ENCODE peak calls at places on chromosomes 3 and 15, in ten cellular contexts. D is iPS DF 6.9; N is LoVo; S is CD8-positive, alpha-beta T cell; Q is uterus; K is H9; L is memory B cell; B is endothelial cell; A is activated naive CD4-positive, alpha-beta T cell treated with anti-CD3 and anti-CD28 coated beads, Interleukin-2, amount 50 U/mL, for 16 hours; U is ureter. F is an unnamed sample.

GRCh38 chr3:59056706-59057105 is 6.9 kb upstream of the CFAP20DC start:
- DNase-seq in S (no peak), B (no peak), Q (no peak), N (no peak), D (no peak), A (no peak), U (no peak), L (no peak), K (no peak), F (no peak)

GRCh38 chr3:179801263-179801662 is 148.4 kb downstream of the USP13 start:
- DNase-seq in D (no peak), A (no peak), S (no peak), Q (no peak), K (no peak), B (no peak), N (no peak), L (no peak), U (no peak), F (no peak)

GRCh38 chr15:39511915-39512260 is 69.0 kb upstream of the THBS1 start:
- DNase-seq in B (no peak), L (no peak), K (no peak), S (no peak), D (no peak), U (no peak), Q (no peak), A (no peak), N (no peak), F (no peak)

GRCh38 chr3:161925749-161926360 is 429.2 kb downstream of the OTOL1 start:
- DNase-seq in S (no peak), U (no peak), N (no peak), L (no peak), B (no peak), K (no peak), A (no peak), D (no peak), Q (no peak), F (no peak)

GRCh38 chr15:68986292-68986691 is 28.2 kb upstream of the NOX5 start:
- DNase-seq in A (no peak), S (no peak), B (no peak), N (no peak), D (no peak), L (no peak), Q (no peak), U (no peak), K (no peak), F (no peak)

GRCh38 chr15:36525430-36525829 is 54.0 kb upstream of the CDIN1 start:
- DNase-seq in K (no peak), B (no peak), S (no peak), D (no peak), Q (no peak), U (no peak), A (no peak), L (no peak), N (no peak), F (no peak)

GRCh38 chr15:80615783-80616391 is 79.2 kb upstream of the ABHD17C start:
- DNase-seq in D (no peak), K (no peak), U (peak), N (peak), L (no peak), B (no peak), S (no peak), A (no peak), Q (peak), F (no peak)

GRCh38 chr15:61441901-61442300 is 212.8 kb upstream of the RORA start:
- DNase-seq in Q (no peak), A (no peak), D (no peak), S (no peak), B (no peak), L (no peak), U (no peak), K (no peak), N (no peak), F (no peak)

GRCh38 chr3:56290376-56290775 is 177.9 kb downstream of the ERC2 start:
- DNase-seq in S (no peak), U (no peak), B (no peak), Q (no peak), N (no peak), K (no peak), D (no peak), L (no peak), A (no peak), F (no peak)

GRCh38 chr15:41603941-41604660 is 45.1 kb downstream of the TYRO3 start:
- DNase-seq in K (peak), L (peak), S (peak), Q (peak), B (peak), A (peak), U (peak), N (peak), D (no peak), F (peak)

F was measured in sciatic nerve.